ENCODE peak calls at places on chromosome 13, in six cellular contexts. One of them, this sample, is unnamed.

GRCh38 chr13:93172109-93172508 is 54.5 kb upstream of the GPC6 start:
- DNase-seq in CD8-positive, alpha-beta T cell: no peak
- DNase-seq in GM13977: no peak
- DNase-seq in GM12865: no peak
- DNase-seq in fibroblast of lung: no peak
- DNase-seq in kidney: no peak
- DNase-seq in this sample: no peak

GRCh38 chr13:68993154-68993553 is 1114.5 kb upstream of the ATXN8OS start:
- DNase-seq in CD8-positive, alpha-beta T cell: no peak
- DNase-seq in GM13977: no peak
- DNase-seq in GM12865: no peak
- DNase-seq in fibroblast of lung: no peak
- DNase-seq in kidney: no peak
- DNase-seq in this sample: no peak

GRCh38 chr13:113113846-113114271 is 8.3 kb downstream of the F7 start:
- DNase-seq in CD8-positive, alpha-beta T cell: no peak
- DNase-seq in GM13977: no peak
- DNase-seq in GM12865: no peak
- DNase-seq in fibroblast of lung: no peak
- DNase-seq in kidney: peak
- DNase-seq in this sample: no peak

GRCh38 chr13:75038315-75038881 is 443.6 kb downstream of the TBC1D4 start:
- DNase-seq in CD8-positive, alpha-beta T cell: no peak
- DNase-seq in GM13977: no peak
- DNase-seq in GM12865: no peak
- DNase-seq in fibroblast of lung: no peak
- DNase-seq in kidney: no peak
- DNase-seq in this sample: no peak

GRCh38 chr13:98581971-98582702 is 5.2 kb upstream of the STK24 start:
- DNase-seq in CD8-positive, alpha-beta T cell: no peak
- DNase-seq in GM13977: no peak
- DNase-seq in GM12865: no peak
- DNase-seq in fibroblast of lung: peak
- DNase-seq in kidney: no peak
- DNase-seq in this sample: no peak

GRCh38 chr13:21620858-21621257 is 16.9 kb upstream of the MICU2 start:
- DNase-seq in CD8-positive, alpha-beta T cell: no peak
- DNase-seq in GM13977: no peak
- DNase-seq in GM12865: no peak
- DNase-seq in fibroblast of lung: no peak
- DNase-seq in kidney: no peak
- DNase-seq in this sample: no peak

GRCh38 chr13:110287031-110287828 is 19.7 kb downstream of the COL4A1 start:
- DNase-seq in CD8-positive, alpha-beta T cell: no peak
- DNase-seq in GM13977: no peak
- DNase-seq in GM12865: no peak
- DNase-seq in fibroblast of lung: peak
- DNase-seq in kidney: no peak
- DNase-seq in this sample: no peak

GRCh38 chr13:46176756-46177155 is 5.2 kb downstream of the LCP1 start:
- DNase-seq in CD8-positive, alpha-beta T cell: no peak
- DNase-seq in GM13977: no peak
- DNase-seq in GM12865: peak
- DNase-seq in fibroblast of lung: no peak
- DNase-seq in kidney: no peak
- DNase-seq in this sample: no peak

GRCh38 chr13:62551588-62551987 is 1135.9 kb upstream of the PCDH20 start:
- DNase-seq in CD8-positive, alpha-beta T cell: no peak
- DNase-seq in GM13977: no peak
- DNase-seq in GM12865: no peak
- DNase-seq in fibroblast of lung: no peak
- DNase-seq in kidney: no peak
- DNase-seq in this sample: no peak

GRCh38 chr13:67763316-67763715 is 533.2 kb upstream of the PCDH9 start:
- DNase-seq in CD8-positive, alpha-beta T cell: no peak
- DNase-seq in GM13977: no peak
- DNase-seq in GM12865: no peak
- DNase-seq in fibroblast of lung: no peak
- DNase-seq in kidney: no peak
- DNase-seq in this sample: no peak

GRCh38 chr13:76792680-76793334 is 93.4 kb downstream of the KCTD12 start:
- DNase-seq in CD8-positive, alpha-beta T cell: no peak
- DNase-seq in GM13977: no peak
- DNase-seq in GM12865: no peak
- DNase-seq in fibroblast of lung: peak
- DNase-seq in kidney: no peak
- DNase-seq in this sample: no peak
- TF ChIP-seq CTCF in CD8-positive, alpha-beta T cell: no peak
- TF ChIP-seq CTCF in GM13977: no peak
- TF ChIP-seq CTCF in GM12865: no peak
- TF ChIP-seq CTCF in fibroblast of lung: no peak
- TF ChIP-seq CTCF in kidney: no peak
- TF ChIP-seq CTCF in this sample: no peak

GRCh38 chr13:44049546-44049945 is 169.8 kb downstream of the LACC1 start:
- DNase-seq in CD8-positive, alpha-beta T cell: no peak
- DNase-seq in GM13977: no peak
- DNase-seq in GM12865: no peak
- DNase-seq in fibroblast of lung: no peak
- DNase-seq in kidney: no peak
- DNase-seq in this sample: no peak

GRCh38 chr13:44051405-44051804 is 171.7 kb downstream of the LACC1 start:
- DNase-seq in CD8-positive, alpha-beta T cell: no peak
- DNase-seq in GM13977: no peak
- DNase-seq in GM12865: no peak
- DNase-seq in fibroblast of lung: no peak
- DNase-seq in kidney: no peak
- DNase-seq in this sample: no peak

GRCh38 chr13:44050450-44051063 is 170.9 kb downstream of the LACC1 start:
- DNase-seq in CD8-positive, alpha-beta T cell: no peak
- DNase-seq in GM13977: peak
- DNase-seq in GM12865: peak
- DNase-seq in fibroblast of lung: no peak
- DNase-seq in kidney: no peak
- DNase-seq in this sample: no peak

GRCh38 chr13:44046428-44046827 is 166.7 kb downstream of the LACC1 start:
- DNase-seq in CD8-positive, alpha-beta T cell: no peak
- DNase-seq in GM13977: no peak
- DNase-seq in GM12865: no peak
- DNase-seq in fibroblast of lung: no peak
- DNase-seq in kidney: no peak
- DNase-seq in this sample: no peak

DNA sequence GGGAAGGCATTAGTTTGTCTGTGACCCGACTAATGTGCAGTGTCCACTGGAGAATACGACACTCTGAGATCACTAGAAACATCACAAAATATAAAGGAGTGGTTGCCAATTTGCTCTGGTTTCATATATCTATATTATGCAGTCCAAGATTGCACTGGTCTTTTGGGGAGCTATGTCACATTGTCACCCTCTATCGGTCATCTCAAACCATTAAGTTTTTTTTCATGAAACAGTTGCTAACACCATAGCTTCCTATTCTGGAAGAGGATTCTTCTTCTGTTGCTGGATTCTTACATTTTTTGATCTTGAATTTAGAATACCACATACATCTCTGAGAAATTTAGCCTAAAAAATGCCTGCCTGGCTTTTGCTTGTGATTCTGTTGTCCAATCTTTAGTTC is 168.6 kb downstream of the LACC1 start:
- DNase-seq in CD8-positive, alpha-beta T cell: no peak
- DNase-seq in GM13977: no peak
- DNase-seq in GM12865: peak
- DNase-seq in fibroblast of lung: no peak
- DNase-seq in kidney: no peak
- DNase-seq in this sample: no peak
- TF ChIP-seq CTCF in CD8-positive, alpha-beta T cell: no peak
- TF ChIP-seq CTCF in GM13977: no peak
- TF ChIP-seq CTCF in GM12865: peak
- TF ChIP-seq CTCF in fibroblast of lung: no peak
- TF ChIP-seq CTCF in kidney: no peak
- TF ChIP-seq CTCF in this sample: peak

GRCh38 chr13:30702006-30702405 is 33.3 kb upstream of the ALOX5AP start:
- DNase-seq in CD8-positive, alpha-beta T cell: no peak
- DNase-seq in GM13977: no peak
- DNase-seq in GM12865: no peak
- DNase-seq in fibroblast of lung: no peak
- DNase-seq in kidney: no peak
- DNase-seq in this sample: no peak
- TF ChIP-seq CTCF in CD8-positive, alpha-beta T cell: no peak
- TF ChIP-seq CTCF in GM13977: no peak
- TF ChIP-seq CTCF in GM12865: no peak
- TF ChIP-seq CTCF in fibroblast of lung: no peak
- TF ChIP-seq CTCF in kidney: no peak
- TF ChIP-seq CTCF in this sample: no peak

GRCh38 chr13:51920786-51921185 is 59.0 kb downstream of the CCDC70 start:
- DNase-seq in CD8-positive, alpha-beta T cell: no peak
- DNase-seq in GM13977: no peak
- DNase-seq in GM12865: no peak
- DNase-seq in fibroblast of lung: no peak
- DNase-seq in kidney: no peak
- DNase-seq in this sample: no peak

GRCh38 chr13:51916962-51917361 is 55.2 kb downstream of the CCDC70 start:
- DNase-seq in CD8-positive, alpha-beta T cell: no peak
- DNase-seq in GM13977: no peak
- DNase-seq in GM12865: no peak
- DNase-seq in fibroblast of lung: no peak
- DNase-seq in kidney: no peak
- DNase-seq in this sample: no peak

GRCh38 chr13:51920267-51920666 is 58.5 kb downstream of the CCDC70 start:
- DNase-seq in CD8-positive, alpha-beta T cell: no peak
- DNase-seq in GM13977: no peak
- DNase-seq in GM12865: no peak
- DNase-seq in fibroblast of lung: no peak
- DNase-seq in kidney: no peak
- DNase-seq in this sample: no peak

GRCh38 chr13:51921790-51922740 is 60.3 kb downstream of the CCDC70 start:
- DNase-seq in CD8-positive, alpha-beta T cell: no peak
- DNase-seq in GM13977: no peak
- DNase-seq in GM12865: no peak
- DNase-seq in fibroblast of lung: no peak
- DNase-seq in kidney: no peak
- DNase-seq in this sample: no peak

GRCh38 chr13:51919531-51919930 is 57.8 kb downstream of the CCDC70 start:
- DNase-seq in CD8-positive, alpha-beta T cell: no peak
- DNase-seq in GM13977: no peak
- DNase-seq in GM12865: no peak
- DNase-seq in fibroblast of lung: no peak
- DNase-seq in kidney: no peak
- DNase-seq in this sample: no peak
- TF ChIP-seq CTCF in CD8-positive, alpha-beta T cell: no peak
- TF ChIP-seq CTCF in GM13977: no peak
- TF ChIP-seq CTCF in GM12865: no peak
- TF ChIP-seq CTCF in fibroblast of lung: no peak
- TF ChIP-seq CTCF in kidney: no peak
- TF ChIP-seq CTCF in this sample: no peak

GRCh38 chr13:53191091-53191490 is 162.5 kb downstream of the OLFM4 start:
- DNase-seq in CD8-positive, alpha-beta T cell: no peak
- DNase-seq in GM13977: no peak
- DNase-seq in GM12865: no peak
- DNase-seq in fibroblast of lung: peak
- DNase-seq in kidney: no peak
- DNase-seq in this sample: no peak

DNA sequence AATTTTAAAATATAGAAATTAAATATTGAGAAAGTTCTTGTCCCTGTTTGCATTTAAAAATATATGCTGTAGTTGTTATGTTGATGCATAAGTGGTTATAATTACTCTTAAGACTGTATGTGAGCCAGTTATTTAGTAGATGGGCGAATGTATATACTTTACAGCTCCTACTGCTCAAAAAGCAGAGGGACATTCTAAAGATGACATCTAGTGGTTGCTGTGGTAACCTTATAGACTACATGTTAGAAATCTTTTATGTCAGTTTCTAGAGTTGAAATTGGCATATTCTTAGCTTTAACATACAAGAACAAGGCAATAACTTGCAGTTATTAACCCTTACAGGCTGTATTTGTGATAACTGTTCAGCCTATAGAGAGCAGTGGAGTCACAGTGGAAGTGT is 160.5 kb downstream of the OLFM4 start:
- DNase-seq in CD8-positive, alpha-beta T cell: no peak
- DNase-seq in GM13977: no peak
- DNase-seq in GM12865: no peak
- DNase-seq in fibroblast of lung: no peak
- DNase-seq in kidney: no peak
- DNase-seq in this sample: no peak
- TF ChIP-seq CTCF in CD8-positive, alpha-beta T cell: no peak
- TF ChIP-seq CTCF in GM13977: no peak
- TF ChIP-seq CTCF in GM12865: no peak
- TF ChIP-seq CTCF in fibroblast of lung: no peak
- TF ChIP-seq CTCF in kidney: no peak
- TF ChIP-seq CTCF in this sample: peak

DNA sequence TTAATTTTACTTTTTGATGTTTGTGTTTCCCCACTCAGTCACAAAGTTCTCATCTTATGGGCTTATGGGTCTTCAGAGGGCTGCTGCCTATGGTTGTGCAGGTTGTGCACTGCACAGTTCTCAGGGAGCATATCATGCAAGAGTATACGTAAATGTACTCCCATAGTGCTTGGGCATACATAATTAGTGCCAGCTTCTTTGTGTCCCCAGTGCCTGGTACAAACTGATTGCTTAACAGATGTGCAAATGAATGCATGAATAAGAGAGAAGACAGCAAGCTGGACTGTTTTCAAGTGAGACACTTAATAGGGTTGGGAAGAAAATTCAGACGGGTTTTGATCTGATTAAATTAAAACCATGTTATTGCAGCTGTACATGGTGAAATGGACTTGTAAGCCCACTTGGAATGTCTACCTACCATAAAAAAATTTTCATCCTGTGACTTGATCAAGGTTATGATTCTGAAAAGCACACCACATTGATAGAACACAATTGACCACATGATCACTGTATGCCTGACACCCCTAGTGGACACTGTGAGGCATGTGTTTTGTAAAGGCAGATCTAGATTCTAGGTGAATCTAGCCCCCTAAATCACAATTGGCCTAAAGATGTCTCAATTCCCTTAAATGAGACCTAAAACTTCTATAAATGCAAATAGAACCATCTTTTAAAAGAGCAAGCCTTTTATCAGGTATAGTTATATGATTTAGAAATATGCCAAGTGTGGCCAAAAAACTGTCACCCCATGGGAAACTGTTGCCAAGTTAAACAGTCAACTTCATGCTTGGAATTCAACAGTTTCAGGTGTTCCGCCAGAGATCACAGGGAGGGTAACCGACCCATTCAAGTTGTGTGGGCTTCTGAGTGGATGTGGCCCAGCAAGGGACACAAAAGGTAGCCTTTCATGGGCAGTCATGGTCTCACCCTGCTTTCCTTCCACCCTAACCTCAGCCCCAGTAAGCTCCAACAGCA is 27.9 kb downstream of the FAM124A start:
- DNase-seq in CD8-positive, alpha-beta T cell: no peak
- DNase-seq in GM13977: peak
- DNase-seq in GM12865: peak
- DNase-seq in fibroblast of lung: no peak
- DNase-seq in kidney: no peak
- DNase-seq in this sample: no peak
- TF ChIP-seq CTCF in CD8-positive, alpha-beta T cell: no peak
- TF ChIP-seq CTCF in GM13977: peak
- TF ChIP-seq CTCF in GM12865: peak
- TF ChIP-seq CTCF in fibroblast of lung: no peak
- TF ChIP-seq CTCF in kidney: peak
- TF ChIP-seq CTCF in this sample: peak